ENCODE peak calls at places on chromosomes 4 and X, in six cellular contexts. A is breast epithelium, I is K562, U is ovary, G is tibial nerve, X is prostate gland. W is an unnamed sample.

GRCh38 chr4:128757712-128758111 is 51.8 kb upstream of the JADE1 start:
- DNase-seq in X (peak; percentile 65), G (no peak), U (no peak), A (no peak), I (no peak), W (peak; percentile 91)

GRCh38 chrX:83771664-83772063 is 89.3 kb upstream of the CYLC1 start:
- DNase-seq in A (no peak), U (no peak), G (no peak), I (no peak), X (no peak), W (no peak)

GRCh38 chr4:54784188-54784671 is 126.5 kb downstream of the KIT start:
- DNase-seq in A (no peak), U (peak; percentile 86), X (peak; percentile 12), G (peak; percentile 74), I (peak; percentile 25), W (peak; percentile 68)

GRCh38 chr4:81799371-81799770 is 327.7 kb upstream of the RASGEF1B start:
- DNase-seq in I (no peak), U (no peak), A (no peak), G (no peak), X (no peak), W (no peak)

GRCh38 chr4:151934766-151935165 is 174.0 kb upstream of the GATB start:
- DNase-seq in A (no peak), U (no peak), G (no peak), X (no peak), I (no peak), W (no peak)

GRCh38 chr4:110737931-110738330 is 115.1 kb upstream of the PITX2 start:
- DNase-seq in A (no peak), U (no peak), X (no peak), G (no peak), I (no peak), W (no peak)

GRCh38 chrX:48196745-48197213 is at the start of gene SSX5:
- DNase-seq in U (no peak), G (no peak), X (no peak), I (peak; percentile 38), A (no peak), W (no peak)

GRCh38 chr4:78613522-78614311 is 62.1 kb downstream of the ANXA3 start:
- DNase-seq in I (peak; percentile 66), A (no peak), X (no peak), G (no peak), U (no peak), W (no peak)

GRCh38 chr4:1031346-1031745 is 19.9 kb downstream of the FGFRL1 start:
- DNase-seq in G (no peak), I (no peak), X (no peak), U (no peak), A (no peak), W (no peak)

GRCh38 chr4:52954771-52955170 is 92.7 kb downstream of the RASL11B start:
- DNase-seq in U (peak; percentile 75), X (no peak), A (no peak), I (peak; percentile 12), G (no peak), W (no peak)

GRCh38 chr4:21884615-21885014 is 64.0 kb downstream of the KCNIP4 start:
- DNase-seq in A (no peak), X (no peak), U (no peak), I (no peak), G (no peak), W (no peak)

GRCh38 chrX:24464836-24465523 is at the start of gene PDK3:
- DNase-seq in U (peak; percentile 92), A (peak; percentile 88), X (peak; percentile 78), G (peak; percentile 80), I (peak; percentile 86), W (peak; percentile 75)
- TF ChIP-seq POLR2A in U (peak; percentile 60), A (no peak), X (peak; percentile 92), G (peak; percentile 82), I (no peak), W (peak; percentile 71)

DNA sequence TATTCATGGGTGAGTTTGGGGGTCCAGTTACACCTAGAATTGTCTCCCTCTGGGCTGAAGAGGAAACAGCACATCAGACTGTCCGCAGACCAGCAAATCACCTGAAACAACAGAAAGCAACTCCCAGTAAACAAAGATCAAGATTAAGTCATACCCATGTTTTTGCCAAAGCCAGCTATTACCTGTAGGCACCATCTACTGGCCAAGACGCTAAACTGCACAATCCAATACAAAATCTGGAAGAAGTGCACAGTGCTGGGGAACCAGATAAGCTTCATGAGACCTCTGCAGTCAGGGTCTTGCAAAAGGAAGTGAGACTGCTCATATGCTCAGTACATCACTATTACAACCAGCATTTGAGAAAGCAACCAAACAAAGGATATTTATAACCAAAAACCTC is 157.5 kb upstream of the ITM2A start:
- DNase-seq in I (no peak), A (no peak), U (no peak), G (no peak), X (no peak), W (no peak)
- TF ChIP-seq CTCF in I (no peak), A (no peak), U (no peak), G (no peak), X (no peak), W (no peak)

GRCh38 chr4:120921456-120922389 is 803 bp downstream of the PRDM5 start:
- DNase-seq in A (peak; percentile 53), I (no peak), G (peak; percentile 53), U (peak; percentile 67), X (peak; percentile 46), W (peak; percentile 11)
- H3K4me3 ChIP-seq in A (peak overlapping the region; percentile 88), I (no peak overlapping the region), G (peak overlapping the region; percentile 68), U (peak overlapping the region; percentile 51), X (peak overlapping the region; percentile 69), W (peak overlapping the region; percentile 82)

GRCh38 chr4:173334891-173335754 is 965 bp upstream of the HMGB2 start:
- DNase-seq in I (peak; percentile 94), U (peak; percentile 51), A (peak; percentile 54), X (peak; percentile 60), G (peak; percentile 26), W (peak; percentile 32)
- TF ChIP-seq POLR2A in I (peak; percentile 94), U (no peak), A (no peak), X (no peak), G (peak; percentile 21), W (no peak)

DNA sequence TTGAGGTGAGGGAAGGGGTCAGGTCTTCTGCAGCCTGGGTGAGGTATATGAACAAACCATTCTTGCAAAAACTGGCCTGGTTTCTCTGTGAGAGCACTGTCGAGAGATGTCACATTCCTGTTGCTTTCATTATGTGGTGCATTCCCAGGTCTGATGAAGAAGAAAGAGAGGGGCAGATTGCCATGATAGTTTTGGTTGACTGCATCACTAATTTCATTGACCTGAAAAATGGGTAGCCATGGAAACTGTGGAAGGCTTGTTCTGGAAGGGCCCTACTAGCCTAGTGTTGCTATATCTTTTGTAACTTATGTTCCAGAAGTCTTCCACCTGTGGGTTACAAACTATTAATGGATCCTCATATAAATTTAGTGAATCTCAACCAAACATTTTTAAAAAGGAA is 32.9 kb upstream of the CYBB start:
- DNase-seq in I (no peak), G (no peak), A (no peak), U (no peak), X (no peak), W (no peak)
- TF ChIP-seq CTCF in I (no peak), G (no peak), A (no peak), U (no peak), X (no peak), W (no peak)

DNA sequence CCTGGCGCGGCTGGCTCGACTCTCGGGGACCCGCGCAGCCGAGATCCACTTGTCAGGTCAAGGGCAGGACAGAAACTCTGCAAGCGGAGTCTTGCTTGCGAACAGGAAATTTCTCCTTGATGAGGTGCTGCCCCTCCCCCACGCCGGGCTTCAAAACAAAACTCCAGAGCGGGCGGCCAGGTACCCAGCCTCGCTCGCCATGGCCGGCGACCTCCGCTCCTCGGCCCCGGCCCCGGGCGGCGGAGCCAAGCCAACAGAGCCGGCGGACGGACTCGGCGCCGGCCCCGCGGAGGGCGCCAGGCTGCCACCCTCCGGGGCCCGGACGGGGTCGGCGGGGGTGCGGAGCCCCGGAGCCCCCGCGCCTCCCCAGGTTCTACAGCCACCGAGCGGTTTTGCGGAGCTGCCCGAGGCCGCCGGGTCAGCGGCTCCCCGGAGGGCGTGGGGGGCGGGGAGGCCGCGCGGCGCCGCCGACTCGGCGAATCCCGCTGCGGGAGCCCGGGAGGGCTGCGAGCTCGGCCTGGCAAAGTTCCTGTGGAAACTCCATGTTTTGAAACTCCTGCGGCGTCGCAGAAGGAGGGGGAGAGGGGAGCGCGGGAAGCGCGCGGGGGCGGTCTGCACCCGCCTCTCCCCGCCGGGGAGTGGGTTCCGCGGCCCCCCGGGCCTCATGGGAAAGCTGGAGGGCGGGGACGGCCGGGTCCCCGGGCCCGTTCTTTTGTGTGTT is 11.7 kb upstream of the BCOR start:
- DNase-seq in G (no peak), I (no peak), U (peak; percentile 81), X (peak; percentile 54), A (no peak), W (peak; percentile 60)
- H3K4me3 ChIP-seq in G (peak overlapping the region; percentile 47), I (peak overlapping the region; percentile 66), U (peak overlapping the region; percentile 42), X (peak overlapping the region; percentile 61), A (peak overlapping the region; percentile 83), W (peak overlapping the region; percentile 64)

GRCh38 chr4:73185903-73186302 is 72.7 kb downstream of the ANKRD17 start:
- DNase-seq in I (no peak), X (no peak), G (no peak), A (no peak), U (no peak), W (no peak)

GRCh38 chr4:73189274-73189810 is 69.3 kb downstream of the ANKRD17 start:
- DNase-seq in U (no peak), X (no peak), I (no peak), A (no peak), G (no peak), W (no peak)

GRCh38 chr4:73193155-73193554 is 65.4 kb downstream of the ANKRD17 start:
- DNase-seq in U (no peak), A (no peak), I (no peak), G (no peak), X (no peak), W (no peak)

GRCh38 chr4:73187325-73187724 is 71.3 kb downstream of the ANKRD17 start:
- DNase-seq in A (no peak), U (no peak), I (no peak), X (no peak), G (no peak), W (no peak)
- TF ChIP-seq POLR2A in A (no peak), U (no peak), I (no peak), X (no peak), G (no peak), W (no peak)